ENCODE peak calls at places on chromosomes 16 and 17, in nine cellular contexts. Y, F, E, O, U, Z, I, P and N are unnamed samples.

GRCh38 chr17:17062356-17062755 is 20.1 kb downstream of the MPRIP start:
- DNase-seq in Y (no peak), F (no peak), E (peak), O (no peak), U (no peak), Z (no peak), I (no peak), P (no peak), N (no peak)

GRCh38 chr16:81654346-81654745 is 124.7 kb upstream of the PLCG2 start:
- DNase-seq in Y (peak), F (no peak), E (no peak), O (no peak), U (no peak), Z (no peak), I (no peak), P (no peak), N (no peak)

GRCh38 chr17:64773836-64774761 is 112.0 kb upstream of the SMURF2 start:
- DNase-seq in Y (peak), F (no peak), E (no peak), O (peak), U (no peak), Z (peak), I (peak), P (no peak), N (no peak)

GRCh38 chr17:80877095-80877828 is 114.4 kb upstream of the CHMP6 start:
- DNase-seq in Y (no peak), F (peak), E (no peak), O (no peak), U (no peak), Z (no peak), I (no peak), P (peak), N (no peak)

GRCh38 chr16:1631230-1631629 is 19.1 kb downstream of the CRAMP1 start:
- DNase-seq in Y (no peak), F (no peak), E (no peak), O (no peak), U (no peak), Z (no peak), I (no peak), P (no peak), N (no peak)

GRCh38 chr17:16418684-16419066 is 3.3 kb downstream of the TRPV2 start:
- DNase-seq in Y (no peak), F (no peak), E (no peak), O (no peak), U (no peak), Z (no peak), I (no peak), P (no peak), N (no peak)

GRCh38 chr17:78995022-78995760 is 14.4 kb downstream of the CANT1 start:
- DNase-seq in Y (peak), F (no peak), E (peak), O (no peak), U (no peak), Z (no peak), I (no peak), P (no peak), N (no peak)

GRCh38 chr16:27324851-27325301 is 11.1 kb downstream of the IL4R start:
- DNase-seq in Y (no peak), F (no peak), E (no peak), O (no peak), U (no peak), Z (no peak), I (no peak), P (no peak), N (no peak)

GRCh38 chr17:63405741-63406261 is 40.3 kb downstream of the CYB561 start:
- DNase-seq in Y (peak), F (no peak), E (no peak), O (peak), U (no peak), Z (peak), I (peak), P (no peak), N (peak)

GRCh38 chr16:57747091-57747490 is 11.5 kb downstream of the KATNB1 start:
- DNase-seq in Y (no peak), F (no peak), E (no peak), O (no peak), U (no peak), Z (no peak), I (no peak), P (no peak), N (no peak)

GRCh38 chr16:29877266-29877961 is 14.4 kb upstream of the CDIPT start:
- DNase-seq in Y (peak), F (no peak), E (no peak), O (peak), U (no peak), Z (no peak), I (peak), P (peak), N (no peak)

GRCh38 chr17:42946812-42947211 is 17.4 kb downstream of the AARSD1 start:
- DNase-seq in Y (no peak), F (no peak), E (no peak), O (no peak), U (no peak), Z (no peak), I (no peak), P (no peak), N (no peak)

GRCh38 chr17:67663445-67663844 is 54.3 kb upstream of the NOL11 start:
- DNase-seq in Y (no peak), F (no peak), E (no peak), O (no peak), U (no peak), Z (no peak), I (no peak), P (no peak), N (no peak)

GRCh38 chr17:10325036-10325435 is 47.8 kb downstream of the MYH13 start:
- DNase-seq in Y (no peak), F (no peak), E (no peak), O (no peak), U (no peak), Z (no peak), I (no peak), P (no peak), N (no peak)